ENCODE peak calls at places on chromosome 3, in four cellular contexts. H is HCT116, E is gastrocnemius medialis, R is heart left ventricle. C is an unnamed sample.

GRCh38 chr3:32959370-32959769 is 7.9 kb downstream of the CCR4 start:
- ATAC-seq in H (no peak), E (no peak), R (peak), C (no peak)

GRCh38 chr3:32951410-32951811 is at the start of gene CCR4:
- ATAC-seq in R (no peak), E (no peak), H (no peak), C (no peak)

GRCh38 chr3:184679056-184679502 is 32.8 kb downstream of the MAGEF1 start:
- ATAC-seq in H (no peak), R (peak), E (peak), C (no peak)

GRCh38 chr3:24845524-24846155 is 351.0 kb upstream of the THRB start:
- ATAC-seq in H (no peak), E (no peak), R (no peak), C (no peak)

GRCh38 chr3:190424478-190425439 is 24.9 kb downstream of the TMEM207 start:
- ATAC-seq in R (peak), H (peak), E (peak), C (peak)

GRCh38 chr3:14434105-14434504 is 31.7 kb downstream of the SLC6A6 start:
- ATAC-seq in E (peak), H (no peak), R (peak), C (no peak)

GRCh38 chr3:76582632-76583378 is 457.1 kb upstream of the ROBO2 start:
- ATAC-seq in H (no peak), R (peak), E (no peak), C (no peak)

GRCh38 chr3:144660097-144660496 is 688.5 kb downstream of the DIPK2A start:
- ATAC-seq in R (no peak), E (no peak), H (no peak), C (no peak)

GRCh38 chr3:135766113-135766512 is 199.4 kb upstream of the PPP2R3A start:
- ATAC-seq in R (no peak), E (no peak), H (no peak), C (no peak)

GRCh38 chr3:149850787-149851582 is 38.0 kb downstream of the RNF13 start:
- ATAC-seq in H (no peak), E (no peak), R (peak), C (no peak)

GRCh38 chr3:133979553-133979952 is 50.2 kb downstream of the SLCO2A1 start:
- ATAC-seq in R (peak), E (no peak), H (no peak), C (no peak)
- TF ChIP-seq POLR2A in R (no peak), E (no peak), H (no peak), C (no peak)

GRCh38 chr3:129315386-129315991 is 36.8 kb downstream of the HMCES start:
- ATAC-seq in H (peak), E (peak), R (peak), C (peak)
- TF ChIP-seq POLR2A in H (peak), E (no peak), R (no peak), C (no peak)

GRCh38 chr3:196969660-196970546 is 1.3 kb upstream of the PIGZ start:
- ATAC-seq in H (peak), R (peak), E (peak), C (peak)
- TF ChIP-seq POLR2A in H (no peak), R (no peak), E (no peak), C (no peak)

DNA sequence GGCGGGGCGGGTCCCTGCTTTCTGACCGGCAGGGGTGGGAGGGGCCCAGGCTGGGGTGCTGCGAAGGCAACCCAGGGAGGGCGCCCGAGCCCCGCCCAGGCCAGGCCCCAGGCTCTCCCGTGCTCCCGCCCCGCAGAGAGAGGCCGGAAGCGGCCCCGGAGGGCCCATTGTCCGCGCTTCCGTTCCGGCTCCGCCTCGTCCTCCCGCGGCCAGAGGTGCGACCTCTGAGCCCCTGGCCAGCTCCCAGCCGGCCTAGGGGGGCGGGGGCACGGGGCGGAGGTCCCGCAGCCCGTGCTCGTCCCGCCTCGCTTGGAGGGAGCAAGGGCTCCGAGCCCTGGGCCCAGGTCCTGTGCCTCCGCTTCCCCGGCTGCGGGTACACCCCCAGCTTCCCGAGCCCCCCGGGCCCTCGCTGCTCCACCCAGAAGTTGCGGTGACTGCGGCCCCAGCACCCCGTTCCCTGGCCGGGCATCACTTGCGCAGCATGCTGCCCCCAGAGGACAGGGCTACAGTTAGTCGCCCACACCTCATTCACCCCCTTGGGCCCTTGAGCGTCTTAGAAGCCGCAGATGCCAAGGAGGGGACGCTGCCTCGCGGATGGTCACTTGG is 20.4 kb upstream of the PLXND1 start:
- ATAC-seq in R (peak), H (peak), E (peak), C (peak)
- TF ChIP-seq POLR2A in R (no peak), H (no peak), E (peak), C (peak)

DNA sequence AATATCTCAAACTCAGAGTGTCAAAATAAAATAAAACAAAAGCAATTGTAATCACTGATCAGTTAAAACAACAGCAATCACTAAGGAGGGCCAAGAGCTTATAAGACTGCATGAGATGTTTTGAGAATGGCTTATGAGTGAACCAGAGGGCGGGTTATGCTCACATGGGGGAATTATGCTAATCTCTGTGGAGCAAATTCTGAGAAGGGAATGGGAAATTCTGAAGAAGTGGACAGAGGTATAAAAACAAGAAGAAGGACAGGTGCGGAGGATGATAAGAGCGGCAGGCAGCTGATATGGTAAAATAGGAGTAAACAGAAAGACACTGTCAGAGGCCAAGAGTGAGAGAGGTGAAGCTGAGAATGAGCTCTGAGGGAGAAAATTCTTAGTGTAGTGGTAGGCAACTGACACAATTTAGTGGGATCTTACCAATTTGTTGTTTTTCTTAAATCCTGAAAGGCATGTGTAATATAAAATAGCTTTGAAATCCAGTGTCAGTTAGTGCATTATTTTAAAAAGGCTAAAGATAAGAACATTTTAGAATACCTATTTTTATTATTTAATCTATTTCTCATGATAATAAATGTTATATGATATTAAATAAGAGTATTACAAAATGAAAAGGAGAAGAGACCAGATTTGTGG is 133.8 kb downstream of the SPATA16 start:
- ATAC-seq in E (no peak), H (no peak), R (no peak), C (no peak)
- TF ChIP-seq POLR2A in E (no peak), H (no peak), R (no peak), C (no peak)

GRCh38 chr3:155618575-155618974 is 126.3 kb downstream of the PLCH1 start:
- ATAC-seq in H (no peak), E (no peak), R (no peak), C (no peak)
- TF ChIP-seq POLR2A in H (no peak), E (no peak), R (no peak), C (no peak)

DNA sequence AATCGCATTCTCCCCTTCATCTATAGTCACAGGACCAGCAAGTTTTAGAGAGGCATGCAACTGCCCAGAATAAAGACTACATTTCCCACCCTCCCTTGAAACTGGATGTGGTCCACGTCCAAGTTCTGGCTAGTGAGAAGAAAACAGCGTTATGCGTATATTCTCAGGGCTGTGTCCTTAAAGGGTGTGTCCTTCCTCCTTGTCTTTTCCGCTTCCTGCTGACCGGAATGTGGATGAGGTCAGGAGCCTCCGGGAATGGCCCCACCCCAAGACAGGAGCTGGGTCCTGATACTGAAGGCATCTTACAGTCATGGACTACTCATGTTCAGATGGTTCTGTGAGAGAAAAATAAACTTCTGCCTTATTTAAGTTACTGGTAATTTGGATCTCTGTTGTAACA is 20.2 kb downstream of the CHST2 start:
- ATAC-seq in R (peak), E (peak), H (peak), C (peak)
- TF ChIP-seq POLR2A in R (no peak), E (no peak), H (no peak), C (no peak)

GRCh38 chr3:9396632-9397330 is 634 bp upstream of the SETD5 start:
- ATAC-seq in H (peak), R (peak), E (peak), C (peak)
- TF ChIP-seq POLR2A in H (peak), R (no peak), E (no peak), C (peak)

GRCh38 chr3:37990527-37990926 is at the start of gene VILL:
- ATAC-seq in H (peak), R (no peak), E (no peak), C (no peak)
- TF ChIP-seq POLR2A in H (no peak), R (no peak), E (no peak), C (no peak)

GRCh38 chr3:157151151-157151550 is 8.8 kb downstream of the CCNL1 start:
- ATAC-seq in H (no peak), E (no peak), R (no peak), C (no peak)
- TF ChIP-seq POLR2A in H (no peak), E (no peak), R (no peak), C (no peak)